ENCODE peak calls at places on chromosomes 3 and 15, in nine cellular contexts. S is EH; T is stimulated activated CD8-positive, alpha-beta memory T cell treated with anti-CD3 and anti-CD28 coated beads, Interleukin-4, amount 100 ng/mL, for 1 hour; I is GM20000; U is vagina; E is omental fat pad; G is type B pancreatic cell; O is activated CD4-positive, CD25-positive, alpha-beta regulatory T cell; M is fibroblast of mammary gland. Z is an unnamed sample.

GRCh38 chr3:171168086-171168485 is 141.6 kb upstream of the SLC2A2 start:
- DNase-seq in M (peak), O (no peak), U (no peak), E (no peak), S (peak), I (no peak), T (no peak), G (no peak), Z (no peak)

GRCh38 chr3:123656691-123657090 is 71.8 kb upstream of the HACD2 start:
- DNase-seq in T (no peak), S (no peak), M (no peak), U (no peak), G (no peak), E (no peak), I (no peak), O (no peak), Z (no peak)

GRCh38 chr3:145903472-145904013 is 257.4 kb downstream of the PLOD2 start:
- DNase-seq in G (no peak), S (no peak), O (no peak), E (no peak), I (no peak), M (no peak), T (no peak), U (no peak), Z (no peak)

GRCh38 chr3:106814231-106814630 is 563.0 kb upstream of the CCDC54 start:
- DNase-seq in U (no peak), S (peak), M (no peak), I (no peak), O (no peak), E (no peak), G (no peak), T (no peak), Z (no peak)

GRCh38 chr15:24823473-24823872 is 131.3 kb upstream of the SNRPN start:
- DNase-seq in I (no peak), G (peak), U (no peak), T (no peak), M (no peak), S (no peak), E (no peak), O (no peak), Z (peak)

GRCh38 chr3:8599146-8599545 is 45.5 kb downstream of the SSUH2 start:
- DNase-seq in O (no peak), I (no peak), G (no peak), T (no peak), S (no peak), E (no peak), U (no peak), M (no peak), Z (no peak)

GRCh38 chr3:126348308-126348920 is 8.8 kb downstream of the KLF15 start:
- DNase-seq in E (no peak), G (no peak), O (no peak), U (no peak), M (peak), I (no peak), T (no peak), S (no peak), Z (no peak)

GRCh38 chr3:77693147-77693546 is 653.2 kb downstream of the ROBO2 start:
- DNase-seq in E (no peak), G (no peak), I (no peak), S (no peak), U (no peak), M (no peak), O (no peak), T (no peak), Z (no peak)

GRCh38 chr15:67146875-67147381 is 81.5 kb downstream of the SMAD3 start:
- DNase-seq in S (peak), E (no peak), G (no peak), T (no peak), I (no peak), O (no peak), U (no peak), M (peak), Z (peak)

Z was measured in endothelial cell of umbilical vein.